ENCODE peak calls at places on chromosomes 7 and 10, in four cellular contexts. D is fibroblast of lung, Q is breast epithelium, E is A549. A is an unnamed sample.

GRCh38 chr10:113108948-113109347 is 158.9 kb downstream of the TCF7L2 start:
- DNase-seq in D (no peak), Q (no peak), E (no peak), A (no peak)

GRCh38 chr7:157397751-157398691 is 61.2 kb downstream of the DNAJB6 start:
- DNase-seq in D (peak; percentile 71), Q (no peak), E (peak; percentile 70), A (peak; percentile 66)

GRCh38 chr7:44220732-44221131 is 20.0 kb downstream of the YKT6 start:
- DNase-seq in D (no peak), Q (no peak), E (no peak), A (no peak)

GRCh38 chr7:17661982-17662585 is 278.2 kb downstream of the SNX13 start:
- DNase-seq in D (peak; percentile 83), Q (no peak), E (no peak), A (no peak)

GRCh38 chr7:28174442-28174841 is 6.2 kb downstream of the JAZF1 start:
- DNase-seq in D (no peak), Q (no peak), E (no peak), A (no peak)

GRCh38 chr7:128692623-128693270 is 20.7 kb downstream of the GARIN1A start:
- DNase-seq in D (no peak), Q (no peak), E (no peak), A (no peak)

GRCh38 chr7:116630932-116631449 is 41.0 kb upstream of the MET start:
- DNase-seq in D (peak; percentile 94), Q (peak; percentile 62), E (peak; percentile 96), A (peak; percentile 76)

GRCh38 chr7:150966002-150966401 is 12.1 kb downstream of the KCNH2 start:
- DNase-seq in D (no peak), Q (no peak), E (no peak), A (no peak)

GRCh38 chr10:60542691-60543090 is 153.0 kb upstream of the ANK3 start:
- DNase-seq in D (peak; percentile 37), Q (no peak), E (no peak), A (no peak)

GRCh38 chr10:17025444-17026295 is 103.9 kb downstream of the CUBN start:
- DNase-seq in D (peak; percentile 100), Q (no peak), E (peak; percentile 46), A (peak; percentile 54)

GRCh38 chr10:63221950-63222349 is 88.8 kb downstream of the NRBF2 start:
- DNase-seq in D (no peak), Q (no peak), E (no peak), A (no peak)

GRCh38 chr10:28715757-28716156 is 38.4 kb downstream of the BAMBI start:
- DNase-seq in D (no peak), Q (no peak), E (no peak), A (no peak)

GRCh38 chr10:34584164-34584563 is 230.9 kb downstream of the PARD3 start:
- DNase-seq in D (peak; percentile 88), Q (no peak), E (no peak), A (peak; percentile 5)

GRCh38 chr10:7069706-7070105 is 341.1 kb downstream of the SFMBT2 start:
- DNase-seq in D (no peak), Q (no peak), E (no peak), A (no peak)

GRCh38 chr7:17184805-17185689 is 113.4 kb upstream of the AHR start:
- DNase-seq in D (peak; percentile 36), Q (no peak), E (no peak), A (no peak)

GRCh38 chr10:29110172-29110571 is 178.7 kb upstream of the LYZL1 start:
- DNase-seq in D (no peak), Q (no peak), E (no peak), A (no peak)

GRCh38 chr7:47520408-47520807 is 61.5 kb downstream of the TNS3 start:
- DNase-seq in D (peak; percentile 95), Q (no peak), E (no peak), A (no peak)

GRCh38 chr10:69676301-69676700 is 46.3 kb downstream of the FAM241B start:
- DNase-seq in D (no peak), Q (no peak), E (no peak), A (no peak)

GRCh38 chr10:536935-537334 is 152.5 kb downstream of the DIP2C start:
- DNase-seq in D (no peak), Q (no peak), E (no peak), A (no peak)

GRCh38 chr10:79139124-79139835 is 70.5 kb downstream of the ZMIZ1 start:
- DNase-seq in D (peak; percentile 98), Q (no peak), E (no peak), A (peak; percentile 73)

GRCh38 chr7:6631605-6632004 is 5.5 kb upstream of the ZNF316 start:
- DNase-seq in D (no peak), Q (no peak), E (no peak), A (no peak)

GRCh38 chr10:21675157-21675796 is 141.2 kb downstream of the MLLT10 start:
- DNase-seq in D (peak; percentile 17), Q (no peak), E (peak; percentile 62), A (peak; percentile 21)

GRCh38 chr7:105267244-105267643 is 121.5 kb downstream of the SRPK2 start:
- DNase-seq in D (peak; percentile 40), Q (no peak), E (no peak), A (no peak)

GRCh38 chr7:69411466-69411865 is 186.8 kb upstream of the AUTS2 start:
- DNase-seq in D (no peak), Q (no peak), E (no peak), A (no peak)

GRCh38 chr7:100101016-100101862 is at the start of the genes AP4M1 and MCM7:
- DNase-seq in D (peak; percentile 99), Q (peak; percentile 99), E (peak; percentile 100), A (peak; percentile 99)

GRCh38 chr7:123538189-123538714 is 3.9 kb upstream of the IQUB start:
- DNase-seq in D (peak; percentile 91), Q (no peak), E (peak; percentile 69), A (peak; percentile 23)

GRCh38 chr7:33932832-33933468 is 27.6 kb downstream of the BMPER start:
- DNase-seq in D (peak; percentile 72), Q (peak; percentile 82), E (peak; percentile 79), A (peak; percentile 84)

GRCh38 chr10:21261705-21262285 is 263.7 kb downstream of the SKIDA1 start:
- DNase-seq in D (peak; percentile 16), Q (no peak), E (no peak), A (no peak)

GRCh38 chr7:150340024-150340749 is 1.2 kb downstream of the RARRES2 start:
- DNase-seq in D (peak; percentile 82), Q (no peak), E (no peak), A (peak; percentile 69)

GRCh38 chr7:54109501-54109900 is 432.7 kb upstream of the VSTM2A start:
- DNase-seq in D (no peak), Q (no peak), E (no peak), A (no peak)

GRCh38 chr7:119175916-119176627 is 951.6 kb downstream of the ANKRD7 start:
- DNase-seq in D (peak; percentile 54), Q (no peak), E (peak; percentile 78), A (peak; percentile 90)

GRCh38 chr10:132548106-132548823 is 10.7 kb downstream of the INPP5A start:
- DNase-seq in D (no peak), Q (no peak), E (no peak), A (no peak)

GRCh38 chr7:98215561-98216495 is 4.6 kb downstream of the BHLHA15 start:
- DNase-seq in D (no peak), Q (peak; percentile 51), E (no peak), A (peak; percentile 4)

GRCh38 chr10:98169379-98169778 is 34.9 kb downstream of the R3HCC1L start:
- DNase-seq in D (no peak), Q (no peak), E (no peak), A (no peak)

GRCh38 chr7:57182031-57182430 is 49.8 kb upstream of the ZNF479 start:
- DNase-seq in D (no peak), Q (no peak), E (no peak), A (no peak)

GRCh38 chr7:57178768-57179139 is 46.5 kb upstream of the ZNF479 start:
- DNase-seq in D (no peak), Q (no peak), E (no peak), A (no peak)

GRCh38 chr7:57177856-57178767 is 45.9 kb upstream of the ZNF479 start:
- DNase-seq in D (no peak), Q (no peak), E (no peak), A (no peak)

GRCh38 chr7:57179776-57180415 is 47.7 kb upstream of the ZNF479 start:
- DNase-seq in D (no peak), Q (peak; percentile 46), E (no peak), A (no peak)

GRCh38 chr7:57181281-57181680 is 49.0 kb upstream of the ZNF479 start:
- DNase-seq in D (no peak), Q (no peak), E (no peak), A (no peak)
- H3K9me3 ChIP-seq in D (no peaks in the 10 kb centered on the region), Q (peaks cover 56% of the 10 kb centered on the region), E (peaks cover 11% of the 10 kb centered on the region), A (no peaks in the 10 kb centered on the region)

DNA sequence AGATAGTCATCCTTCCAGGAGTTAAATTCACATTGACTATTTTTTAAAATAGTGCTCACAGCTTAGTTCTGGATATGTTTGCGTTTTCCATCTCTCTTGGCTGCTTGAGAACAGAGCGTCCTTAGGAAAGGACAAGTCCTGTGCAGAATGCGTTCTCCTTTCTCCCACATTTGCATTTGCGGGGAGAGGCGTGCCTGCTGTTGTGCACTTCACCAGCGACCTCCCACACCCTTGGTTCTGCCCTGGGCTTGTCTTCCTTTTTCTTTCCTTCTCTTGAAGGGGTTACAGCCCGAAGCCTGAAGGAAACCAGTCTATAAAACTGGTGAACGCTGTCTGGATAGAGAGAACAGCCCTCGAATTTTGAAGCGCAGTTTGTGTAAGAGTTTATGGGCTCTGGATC is 367.1 kb downstream of the DPP6 start:
- DNase-seq in D (no peak), Q (no peak), E (no peak), A (no peak)
- H3K4me3 ChIP-seq in D (no peak overlapping the region), Q (no peak overlapping the region), E (no peak overlapping the region), A (no peak overlapping the region)

DNA sequence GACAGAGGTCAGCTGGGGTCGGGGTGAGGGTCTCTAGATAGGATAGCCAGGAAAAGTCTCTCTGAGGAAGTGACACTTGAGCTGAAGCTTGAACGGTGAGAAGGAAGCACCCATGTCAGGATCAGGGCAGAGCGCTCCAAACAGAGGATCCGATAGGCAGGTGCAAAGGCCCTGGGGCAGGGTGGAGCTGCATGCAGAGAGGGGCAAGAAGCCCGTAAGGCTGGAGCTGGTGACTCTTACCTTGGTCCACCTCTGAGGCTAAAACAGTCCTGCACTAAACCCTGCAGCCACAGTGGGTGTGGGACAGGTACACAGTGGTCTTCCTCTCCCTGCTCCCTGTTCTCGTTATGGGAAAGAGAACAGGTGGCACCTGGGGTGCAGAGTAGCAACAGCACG is 5.8 kb upstream of the C10orf71 start:
- DNase-seq in D (no peak), Q (no peak), E (no peak), A (no peak)
- H3K9me3 ChIP-seq in D (no peaks in the 10 kb centered on the region), Q (no peaks in the 10 kb centered on the region), E (no peaks in the 10 kb centered on the region), A (no peaks in the 10 kb centered on the region)

DNA sequence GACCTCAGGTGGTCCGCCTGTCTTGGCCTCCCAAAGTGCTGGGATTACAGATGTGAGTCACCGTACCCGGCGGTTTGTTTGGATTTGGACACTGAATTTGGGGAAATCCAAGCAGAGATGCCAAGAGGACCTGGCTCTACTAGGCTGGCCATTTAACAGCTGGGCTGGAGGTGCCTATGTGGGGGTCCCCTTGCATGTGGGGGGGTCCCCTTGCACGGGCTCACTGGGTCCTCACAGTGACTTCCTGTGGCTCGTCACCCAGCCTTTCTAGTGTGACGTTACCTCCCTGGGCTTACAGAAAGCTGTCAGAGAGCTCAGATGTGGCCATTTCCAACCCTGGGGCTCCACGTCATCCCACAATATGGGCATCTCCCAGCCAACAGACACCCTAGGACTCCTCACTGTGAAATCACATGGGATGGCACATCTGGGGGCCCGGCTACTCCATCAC is 49.3 kb upstream of the GNA12 start:
- DNase-seq in D (no peak), Q (no peak), E (no peak), A (no peak)
- H3K4me3 ChIP-seq in D (no peak overlapping the region), Q (no peak overlapping the region), E (no peak overlapping the region), A (no peak overlapping the region)

A was measured in hepatocyte.